ENCODE peak calls at places on chromosomes 7 and 10, in ten cellular contexts. One of them, this sample, is unnamed.

GRCh38 chr7:73892003-73892975 is 31.3 kb downstream of the TMEM270 start:
- DNase-seq in coronary artery: no peak
- DNase-seq in MM.1S: no peak
- DNase-seq in small intestine: peak; percentile 29
- DNase-seq in caudate nucleus: no peak
- DNase-seq in neural progenitor cell: no peak
- DNase-seq in CD4-positive, CD25-positive, alpha-beta regulatory T cell: no peak
- DNase-seq in fibroblast of lung: peak; percentile 68
- DNase-seq in pancreas: no peak
- DNase-seq in heart right ventricle: no peak
- DNase-seq in this sample: no peak

GRCh38 chr10:91909178-91909677 is at the start of gene FGFBP3:
- DNase-seq in coronary artery: no peak
- DNase-seq in MM.1S: peak; percentile 46
- DNase-seq in small intestine: peak; percentile 37
- DNase-seq in caudate nucleus: peak; percentile 13
- DNase-seq in neural progenitor cell: peak; percentile 85
- DNase-seq in CD4-positive, CD25-positive, alpha-beta regulatory T cell: peak; percentile 49
- DNase-seq in fibroblast of lung: peak; percentile 69
- DNase-seq in pancreas: no peak
- DNase-seq in heart right ventricle: peak; percentile 18
- DNase-seq in this sample: peak; percentile 61

GRCh38 chr10:114142018-114142417 is 32.0 kb downstream of the CCDC186 start:
- DNase-seq in coronary artery: no peak
- DNase-seq in MM.1S: no peak
- DNase-seq in small intestine: peak; percentile 54
- DNase-seq in caudate nucleus: no peak
- DNase-seq in neural progenitor cell: no peak
- DNase-seq in CD4-positive, CD25-positive, alpha-beta regulatory T cell: no peak
- DNase-seq in fibroblast of lung: no peak
- DNase-seq in pancreas: no peak
- DNase-seq in heart right ventricle: no peak
- DNase-seq in this sample: no peak

GRCh38 chr7:85474234-85474633 is 287.4 kb upstream of the SEMA3D start:
- DNase-seq in coronary artery: no peak
- DNase-seq in MM.1S: no peak
- DNase-seq in small intestine: no peak
- DNase-seq in caudate nucleus: no peak
- DNase-seq in neural progenitor cell: no peak
- DNase-seq in CD4-positive, CD25-positive, alpha-beta regulatory T cell: no peak
- DNase-seq in fibroblast of lung: no peak
- DNase-seq in pancreas: no peak
- DNase-seq in heart right ventricle: no peak
- DNase-seq in this sample: no peak

GRCh38 chr10:17586741-17587720 is 30.1 kb downstream of the HACD1 start:
- DNase-seq in coronary artery: no peak
- DNase-seq in MM.1S: no peak
- DNase-seq in small intestine: no peak
- DNase-seq in caudate nucleus: no peak
- DNase-seq in neural progenitor cell: no peak
- DNase-seq in CD4-positive, CD25-positive, alpha-beta regulatory T cell: peak; percentile 26
- DNase-seq in fibroblast of lung: peak; percentile 9
- DNase-seq in pancreas: no peak
- DNase-seq in heart right ventricle: no peak
- DNase-seq in this sample: peak; percentile 80

GRCh38 chr7:139588632-139589031 is 65.1 kb downstream of the CLEC2L start:
- DNase-seq in coronary artery: no peak
- DNase-seq in MM.1S: no peak
- DNase-seq in small intestine: no peak
- DNase-seq in caudate nucleus: no peak
- DNase-seq in neural progenitor cell: peak; percentile 21
- DNase-seq in CD4-positive, CD25-positive, alpha-beta regulatory T cell: no peak
- DNase-seq in fibroblast of lung: peak; percentile 65
- DNase-seq in pancreas: no peak
- DNase-seq in heart right ventricle: no peak
- DNase-seq in this sample: no peak

GRCh38 chr10:75202321-75203096 is 8.1 kb upstream of the VDAC2 start:
- DNase-seq in coronary artery: no peak
- DNase-seq in MM.1S: no peak
- DNase-seq in small intestine: peak; percentile 74
- DNase-seq in caudate nucleus: no peak
- DNase-seq in neural progenitor cell: no peak
- DNase-seq in CD4-positive, CD25-positive, alpha-beta regulatory T cell: no peak
- DNase-seq in fibroblast of lung: peak; percentile 81
- DNase-seq in pancreas: no peak
- DNase-seq in heart right ventricle: peak; percentile 78
- DNase-seq in this sample: no peak

GRCh38 chr10:110206988-110207804 is at the start of gene MXI1:
- DNase-seq in coronary artery: peak; percentile 83
- DNase-seq in MM.1S: peak; percentile 88
- DNase-seq in small intestine: peak; percentile 86
- DNase-seq in caudate nucleus: peak; percentile 57
- DNase-seq in neural progenitor cell: peak; percentile 88
- DNase-seq in CD4-positive, CD25-positive, alpha-beta regulatory T cell: peak; percentile 63
- DNase-seq in fibroblast of lung: peak; percentile 82
- DNase-seq in pancreas: peak; percentile 85
- DNase-seq in heart right ventricle: peak; percentile 81
- DNase-seq in this sample: peak; percentile 77

GRCh38 chr7:123715198-123715597 is 33.6 kb downstream of the WASL start:
- DNase-seq in coronary artery: no peak
- DNase-seq in MM.1S: no peak
- DNase-seq in small intestine: no peak
- DNase-seq in caudate nucleus: no peak
- DNase-seq in neural progenitor cell: no peak
- DNase-seq in CD4-positive, CD25-positive, alpha-beta regulatory T cell: no peak
- DNase-seq in fibroblast of lung: no peak
- DNase-seq in pancreas: no peak
- DNase-seq in heart right ventricle: no peak
- DNase-seq in this sample: no peak
- H3K27ac ChIP-seq in coronary artery: no peak overlapping the region
- H3K27ac ChIP-seq in MM.1S: no peak overlapping the region
- H3K27ac ChIP-seq in small intestine: no peak overlapping the region
- H3K27ac ChIP-seq in caudate nucleus: no peak overlapping the region
- H3K27ac ChIP-seq in neural progenitor cell: no peak overlapping the region
- H3K27ac ChIP-seq in CD4-positive, CD25-positive, alpha-beta regulatory T cell: no peak overlapping the region
- H3K27ac ChIP-seq in fibroblast of lung: no peak overlapping the region
- H3K27ac ChIP-seq in pancreas: no peak overlapping the region
- H3K27ac ChIP-seq in heart right ventricle: no peak overlapping the region
- H3K27ac ChIP-seq in this sample: no peak overlapping the region

GRCh38 chr10:103199498-103199897 is 6.4 kb upstream of the NT5C2 start:
- DNase-seq in coronary artery: no peak
- DNase-seq in MM.1S: no peak
- DNase-seq in small intestine: no peak
- DNase-seq in caudate nucleus: no peak
- DNase-seq in neural progenitor cell: no peak
- DNase-seq in CD4-positive, CD25-positive, alpha-beta regulatory T cell: no peak
- DNase-seq in fibroblast of lung: no peak
- DNase-seq in pancreas: no peak
- DNase-seq in heart right ventricle: no peak
- DNase-seq in this sample: no peak

GRCh38 chr10:103197177-103197576 is 4.1 kb upstream of the NT5C2 start:
- DNase-seq in coronary artery: no peak
- DNase-seq in MM.1S: peak; percentile 15
- DNase-seq in small intestine: peak; percentile 6
- DNase-seq in caudate nucleus: no peak
- DNase-seq in neural progenitor cell: no peak
- DNase-seq in CD4-positive, CD25-positive, alpha-beta regulatory T cell: peak; percentile 28
- DNase-seq in fibroblast of lung: peak; percentile 57
- DNase-seq in pancreas: no peak
- DNase-seq in heart right ventricle: peak; percentile 62
- DNase-seq in this sample: peak; percentile 31

GRCh38 chr10:103197891-103198290 is 4.8 kb upstream of the NT5C2 start:
- DNase-seq in coronary artery: no peak
- DNase-seq in MM.1S: no peak
- DNase-seq in small intestine: no peak
- DNase-seq in caudate nucleus: no peak
- DNase-seq in neural progenitor cell: no peak
- DNase-seq in CD4-positive, CD25-positive, alpha-beta regulatory T cell: no peak
- DNase-seq in fibroblast of lung: no peak
- DNase-seq in pancreas: no peak
- DNase-seq in heart right ventricle: no peak
- DNase-seq in this sample: no peak

GRCh38 chr10:103202319-103202718 is 9.2 kb upstream of the NT5C2 start:
- DNase-seq in coronary artery: no peak
- DNase-seq in MM.1S: no peak
- DNase-seq in small intestine: no peak
- DNase-seq in caudate nucleus: no peak
- DNase-seq in neural progenitor cell: no peak
- DNase-seq in CD4-positive, CD25-positive, alpha-beta regulatory T cell: no peak
- DNase-seq in fibroblast of lung: no peak
- DNase-seq in pancreas: no peak
- DNase-seq in heart right ventricle: no peak
- DNase-seq in this sample: no peak

GRCh38 chr10:103198648-103199047 is 5.6 kb upstream of the NT5C2 start:
- DNase-seq in coronary artery: no peak
- DNase-seq in MM.1S: no peak
- DNase-seq in small intestine: no peak
- DNase-seq in caudate nucleus: no peak
- DNase-seq in neural progenitor cell: no peak
- DNase-seq in CD4-positive, CD25-positive, alpha-beta regulatory T cell: no peak
- DNase-seq in fibroblast of lung: no peak
- DNase-seq in pancreas: no peak
- DNase-seq in heart right ventricle: no peak
- DNase-seq in this sample: no peak
- H3K27ac ChIP-seq in coronary artery: no peak overlapping the region
- H3K27ac ChIP-seq in MM.1S: no peak overlapping the region
- H3K27ac ChIP-seq in small intestine: no peak overlapping the region
- H3K27ac ChIP-seq in caudate nucleus: no peak overlapping the region
- H3K27ac ChIP-seq in neural progenitor cell: no peak overlapping the region
- H3K27ac ChIP-seq in CD4-positive, CD25-positive, alpha-beta regulatory T cell: no peak overlapping the region
- H3K27ac ChIP-seq in fibroblast of lung: no peak overlapping the region
- H3K27ac ChIP-seq in pancreas: no peak overlapping the region
- H3K27ac ChIP-seq in heart right ventricle: no peak overlapping the region
- H3K27ac ChIP-seq in this sample: no peak overlapping the region

GRCh38 chr10:5656737-5657579 is 9.4 kb downstream of the ASB13 start:
- DNase-seq in coronary artery: no peak
- DNase-seq in MM.1S: peak; percentile 35
- DNase-seq in small intestine: no peak
- DNase-seq in caudate nucleus: no peak
- DNase-seq in neural progenitor cell: no peak
- DNase-seq in CD4-positive, CD25-positive, alpha-beta regulatory T cell: peak; percentile 37
- DNase-seq in fibroblast of lung: no peak
- DNase-seq in pancreas: no peak
- DNase-seq in heart right ventricle: no peak
- DNase-seq in this sample: no peak

GRCh38 chr10:5651086-5651764 is 15.2 kb downstream of the ASB13 start:
- DNase-seq in coronary artery: no peak
- DNase-seq in MM.1S: no peak
- DNase-seq in small intestine: no peak
- DNase-seq in caudate nucleus: no peak
- DNase-seq in neural progenitor cell: no peak
- DNase-seq in CD4-positive, CD25-positive, alpha-beta regulatory T cell: no peak
- DNase-seq in fibroblast of lung: no peak
- DNase-seq in pancreas: no peak
- DNase-seq in heart right ventricle: no peak
- DNase-seq in this sample: no peak

GRCh38 chr10:5655003-5655600 is 11.3 kb downstream of the ASB13 start:
- DNase-seq in coronary artery: no peak
- DNase-seq in MM.1S: peak; percentile 91
- DNase-seq in small intestine: peak; percentile 78
- DNase-seq in caudate nucleus: no peak
- DNase-seq in neural progenitor cell: no peak
- DNase-seq in CD4-positive, CD25-positive, alpha-beta regulatory T cell: peak; percentile 37
- DNase-seq in fibroblast of lung: no peak
- DNase-seq in pancreas: no peak
- DNase-seq in heart right ventricle: no peak
- DNase-seq in this sample: no peak

GRCh38 chr10:5652746-5653145 is 13.6 kb downstream of the ASB13 start:
- DNase-seq in coronary artery: no peak
- DNase-seq in MM.1S: no peak
- DNase-seq in small intestine: no peak
- DNase-seq in caudate nucleus: no peak
- DNase-seq in neural progenitor cell: no peak
- DNase-seq in CD4-positive, CD25-positive, alpha-beta regulatory T cell: no peak
- DNase-seq in fibroblast of lung: no peak
- DNase-seq in pancreas: no peak
- DNase-seq in heart right ventricle: no peak
- DNase-seq in this sample: no peak

GRCh38 chr10:5654218-5654755 is 12.1 kb downstream of the ASB13 start:
- DNase-seq in coronary artery: no peak
- DNase-seq in MM.1S: peak; percentile 25
- DNase-seq in small intestine: peak; percentile 84
- DNase-seq in caudate nucleus: no peak
- DNase-seq in neural progenitor cell: no peak
- DNase-seq in CD4-positive, CD25-positive, alpha-beta regulatory T cell: no peak
- DNase-seq in fibroblast of lung: no peak
- DNase-seq in pancreas: no peak
- DNase-seq in heart right ventricle: no peak
- DNase-seq in this sample: no peak
- H3K27ac ChIP-seq in coronary artery: no peak overlapping the region
- H3K27ac ChIP-seq in MM.1S: peak overlapping the region; percentile 80
- H3K27ac ChIP-seq in small intestine: peak overlapping the region; percentile 60
- H3K27ac ChIP-seq in caudate nucleus: no peak overlapping the region
- H3K27ac ChIP-seq in neural progenitor cell: no peak overlapping the region
- H3K27ac ChIP-seq in CD4-positive, CD25-positive, alpha-beta regulatory T cell: no peak overlapping the region
- H3K27ac ChIP-seq in fibroblast of lung: no peak overlapping the region
- H3K27ac ChIP-seq in pancreas: no peak overlapping the region
- H3K27ac ChIP-seq in heart right ventricle: no peak overlapping the region
- H3K27ac ChIP-seq in this sample: no peak overlapping the region

GRCh38 chr10:24459836-24460235 is 250.9 kb downstream of the KIAA1217 start:
- DNase-seq in coronary artery: no peak
- DNase-seq in MM.1S: peak; percentile 89
- DNase-seq in small intestine: no peak
- DNase-seq in caudate nucleus: no peak
- DNase-seq in neural progenitor cell: no peak
- DNase-seq in CD4-positive, CD25-positive, alpha-beta regulatory T cell: no peak
- DNase-seq in fibroblast of lung: no peak
- DNase-seq in pancreas: no peak
- DNase-seq in heart right ventricle: no peak
- DNase-seq in this sample: no peak

GRCh38 chr10:24457661-24458318 is 248.9 kb downstream of the KIAA1217 start:
- DNase-seq in coronary artery: no peak
- DNase-seq in MM.1S: no peak
- DNase-seq in small intestine: no peak
- DNase-seq in caudate nucleus: no peak
- DNase-seq in neural progenitor cell: no peak
- DNase-seq in CD4-positive, CD25-positive, alpha-beta regulatory T cell: no peak
- DNase-seq in fibroblast of lung: peak; percentile 53
- DNase-seq in pancreas: no peak
- DNase-seq in heart right ventricle: no peak
- DNase-seq in this sample: no peak

GRCh38 chr10:24453973-24454372 is 245.0 kb downstream of the KIAA1217 start:
- DNase-seq in coronary artery: no peak
- DNase-seq in MM.1S: no peak
- DNase-seq in small intestine: no peak
- DNase-seq in caudate nucleus: no peak
- DNase-seq in neural progenitor cell: no peak
- DNase-seq in CD4-positive, CD25-positive, alpha-beta regulatory T cell: no peak
- DNase-seq in fibroblast of lung: no peak
- DNase-seq in pancreas: no peak
- DNase-seq in heart right ventricle: no peak
- DNase-seq in this sample: no peak

GRCh38 chr10:24453404-24453830 is 244.5 kb downstream of the KIAA1217 start:
- DNase-seq in coronary artery: no peak
- DNase-seq in MM.1S: no peak
- DNase-seq in small intestine: no peak
- DNase-seq in caudate nucleus: no peak
- DNase-seq in neural progenitor cell: no peak
- DNase-seq in CD4-positive, CD25-positive, alpha-beta regulatory T cell: no peak
- DNase-seq in fibroblast of lung: peak; percentile 56
- DNase-seq in pancreas: no peak
- DNase-seq in heart right ventricle: no peak
- DNase-seq in this sample: no peak

DNA sequence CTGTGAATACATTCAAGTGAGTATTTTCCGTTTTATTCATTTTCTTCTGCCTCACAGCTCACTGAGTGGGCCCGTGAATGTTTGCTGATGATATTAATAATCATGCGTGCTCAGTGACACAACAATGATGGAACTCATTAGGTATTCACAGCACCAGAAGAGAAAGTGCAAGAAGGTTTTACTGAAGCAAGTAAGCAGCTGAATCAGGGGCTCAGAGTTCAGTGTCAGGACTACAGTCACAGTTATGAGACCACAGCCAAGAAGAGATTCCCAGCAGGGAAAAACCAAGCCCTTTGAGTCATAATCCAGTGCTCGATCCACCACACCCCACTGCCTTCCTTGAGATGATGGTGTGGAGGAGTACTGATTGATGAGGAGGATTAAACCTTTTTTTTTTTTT is 247.4 kb downstream of the KIAA1217 start:
- DNase-seq in coronary artery: no peak
- DNase-seq in MM.1S: no peak
- DNase-seq in small intestine: peak; percentile 48
- DNase-seq in caudate nucleus: no peak
- DNase-seq in neural progenitor cell: no peak
- DNase-seq in CD4-positive, CD25-positive, alpha-beta regulatory T cell: no peak
- DNase-seq in fibroblast of lung: peak; percentile 90
- DNase-seq in pancreas: no peak
- DNase-seq in heart right ventricle: no peak
- DNase-seq in this sample: no peak
- H3K27ac ChIP-seq in coronary artery: peak overlapping the region; percentile 36
- H3K27ac ChIP-seq in MM.1S: no peak overlapping the region
- H3K27ac ChIP-seq in small intestine: no peak overlapping the region
- H3K27ac ChIP-seq in caudate nucleus: no peak overlapping the region
- H3K27ac ChIP-seq in neural progenitor cell: no peak overlapping the region
- H3K27ac ChIP-seq in CD4-positive, CD25-positive, alpha-beta regulatory T cell: no peak overlapping the region
- H3K27ac ChIP-seq in fibroblast of lung: no peak overlapping the region
- H3K27ac ChIP-seq in pancreas: no peak overlapping the region
- H3K27ac ChIP-seq in heart right ventricle: no peak overlapping the region
- H3K27ac ChIP-seq in this sample: no peak overlapping the region

This sample was measured in Karpas-422.